ENCODE peak calls at places on chromosomes 16 and 17, in ten cellular contexts. E, H, K, R, V, X, Z, F, C and N are unnamed samples.

GRCh38 chr16:22671301-22672076 is 142.5 kb upstream of the HS3ST2 start:
- DNase-seq in K (no peak), C (no peak), E (no peak), X (peak), R (no peak), Z (no peak), H (no peak), F (no peak), V (peak), N (peak)

GRCh38 chr16:86994651-86995171 is 322.5 kb downstream of the C16orf95 start:
- DNase-seq in V (peak), X (peak), Z (no peak), E (no peak), R (peak), F (no peak), K (peak), C (no peak), H (no peak), N (peak)

GRCh38 chr17:17837966-17838962 is 1.5 kb upstream of the SREBF1 start:
- DNase-seq in V (peak), C (no peak), Z (no peak), H (no peak), F (no peak), X (no peak), K (no peak), R (peak), E (peak), N (peak)

GRCh38 chr17:46854515-46854914 is 3.1 kb downstream of the WNT9B start:
- DNase-seq in R (no peak), H (no peak), X (no peak), V (no peak), K (no peak), C (no peak), E (no peak), F (no peak), Z (no peak), N (no peak)

GRCh38 chr17:76544123-76544915 is 4.5 kb downstream of the PRCD start:
- DNase-seq in V (no peak), F (no peak), Z (no peak), H (no peak), R (no peak), X (no peak), K (no peak), E (peak), C (no peak), N (no peak)

GRCh38 chr16:88194397-88195020 is 188.2 kb upstream of the ZNF469 start:
- DNase-seq in X (peak), Z (no peak), E (no peak), F (no peak), R (no peak), C (no peak), H (no peak), V (no peak), K (no peak), N (no peak)

GRCh38 chr16:59210955-59211541 is 476.9 kb upstream of the GOT2 start:
- DNase-seq in Z (peak), V (no peak), E (no peak), C (no peak), R (peak), F (no peak), H (no peak), X (peak), K (peak), N (no peak)

GRCh38 chr17:65914784-65915342 is 277.1 kb downstream of the CEP112 start:
- DNase-seq in C (no peak), V (no peak), F (no peak), E (no peak), K (no peak), X (no peak), H (no peak), R (no peak), Z (no peak), N (peak)

GRCh38 chr16:19831678-19832077 is 53.0 kb downstream of the GPRC5B start:
- DNase-seq in H (no peak), C (no peak), E (no peak), X (peak), R (peak), F (no peak), K (peak), Z (no peak), V (peak), N (peak)